ENCODE peak calls at places on chromosomes 3 and 15, in five cellular contexts. H is tibial nerve, W is AG04450, X is breast epithelium, N is heart left ventricle. I is an unnamed sample.

GRCh38 chr3:47475029-47475569 is 642 bp downstream of the SCAP start:
- DNase-seq in W (no peak), H (no peak), N (no peak), X (no peak), I (no peak)

GRCh38 chr15:90529369-90530249 is at the start of gene CRTC3:
- DNase-seq in W (no peak), X (peak; percentile 52), N (peak; percentile 75), H (no peak), I (no peak)

GRCh38 chr3:141894524-141895176 is 18.2 kb downstream of the ATP1B3 start:
- DNase-seq in N (no peak), X (no peak), W (peak; percentile 63), H (no peak), I (no peak)

GRCh38 chr3:158713094-158713499 is 19.2 kb downstream of the RARRES1 start:
- DNase-seq in N (no peak), X (no peak), H (peak; percentile 38), W (no peak), I (no peak)

GRCh38 chr15:101206173-101206572 is 45.7 kb downstream of the CHSY1 start:
- DNase-seq in N (no peak), X (no peak), H (no peak), W (no peak), I (no peak)

GRCh38 chr3:55675478-55675877 is 188.4 kb upstream of the WNT5A start:
- DNase-seq in X (no peak), N (no peak), W (no peak), H (no peak), I (no peak)

GRCh38 chr3:2420919-2421318 is 322.3 kb downstream of the CNTN4 start:
- DNase-seq in W (no peak), H (no peak), N (no peak), X (no peak), I (no peak)

GRCh38 chr15:29652595-29652994 is 169.7 kb downstream of the TJP1 start:
- DNase-seq in H (no peak), X (no peak), W (no peak), N (no peak), I (no peak)

GRCh38 chr3:185824051-185824466 is 783 bp downstream of the IGF2BP2 start:
- DNase-seq in N (peak; percentile 27), X (no peak), H (no peak), W (no peak), I (no peak)

GRCh38 chr15:70264014-70264492 is 166.3 kb upstream of the TLE3 start:
- DNase-seq in W (no peak), H (no peak), X (no peak), N (peak; percentile 29), I (no peak)

GRCh38 chr15:68113273-68113672 is 59.2 kb downstream of the PIAS1 start:
- DNase-seq in H (no peak), W (no peak), X (no peak), N (no peak), I (no peak)

GRCh38 chr3:155196131-155197075 is 97.1 kb downstream of the STRIT1 start:
- DNase-seq in X (no peak), H (no peak), N (no peak), W (no peak), I (no peak)

GRCh38 chr3:10379161-10379560 is 58.2 kb upstream of the SEC13 start:
- DNase-seq in X (no peak), N (no peak), H (no peak), W (no peak), I (no peak)

GRCh38 chr15:51756482-51756881 is 5.1 kb downstream of the TMOD2 start:
- DNase-seq in H (no peak), W (no peak), N (no peak), X (no peak), I (no peak)

GRCh38 chr3:53261712-53262111 is 5.9 kb upstream of the TKT start:
- DNase-seq in W (no peak), N (no peak), H (no peak), X (no peak), I (no peak)
- TF ChIP-seq CTCF in W (no peak), N (no peak), H (no peak), X (no peak), I (no peak)

GRCh38 chr3:188962253-188963247 is 209.2 kb upstream of the TPRG1 start:
- DNase-seq in X (no peak), N (no peak), W (no peak), H (no peak), I (no peak)
- H3K4me3 ChIP-seq in X (no peak overlapping the region), N (no peak overlapping the region), W (no peak overlapping the region), H (no peak overlapping the region), I (no peak overlapping the region)

GRCh38 chr3:147945968-147946519 is 536.9 kb downstream of the ZIC1 start:
- DNase-seq in N (peak; percentile 20), X (no peak), H (peak; percentile 48), W (peak; percentile 88), I (no peak)
- TF ChIP-seq CTCF in N (peak; percentile 57), X (no peak), H (peak; percentile 40), W (peak; percentile 90), I (peak; percentile 32)

DNA sequence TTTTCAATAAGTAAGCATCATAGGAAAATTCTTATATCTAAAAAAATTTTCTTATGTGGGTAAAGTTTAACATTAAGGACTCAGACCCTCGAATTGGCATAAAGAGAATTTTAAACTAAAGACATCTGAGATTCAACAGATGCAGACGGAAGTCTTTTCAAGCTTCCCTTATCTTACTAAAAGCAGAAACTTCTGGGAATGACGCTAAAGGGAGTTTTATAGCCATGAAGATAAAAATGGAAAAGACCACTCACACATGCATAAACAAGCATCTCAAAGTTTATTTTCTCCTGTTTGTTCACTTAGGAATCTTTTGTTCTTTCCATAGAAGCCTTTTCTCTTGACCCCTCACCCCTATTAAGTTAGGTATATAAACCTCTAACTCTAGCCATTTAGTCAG is 43.9 kb upstream of the P2RY1 start:
- DNase-seq in H (no peak), N (no peak), X (no peak), W (no peak), I (no peak)
- H3K4me3 ChIP-seq in H (no peak overlapping the region), N (no peak overlapping the region), X (no peak overlapping the region), W (no peak overlapping the region), I (no peak overlapping the region)

GRCh38 chr15:48964898-48965297 is 1.2 kb upstream of the SHC4 start:
- DNase-seq in N (no peak), W (no peak), H (no peak), X (no peak), I (no peak)

GRCh38 chr15:48962662-48963523 is 826 bp downstream of the SHC4 start:
- DNase-seq in H (no peak), X (no peak), N (no peak), W (no peak), I (no peak)

GRCh38 chr15:48966595-48967301 is 3.0 kb upstream of the SHC4 start:
- DNase-seq in N (no peak), H (no peak), W (peak; percentile 78), X (no peak), I (no peak)

GRCh38 chr15:48965972-48966371 is 2.3 kb upstream of the SHC4 start:
- DNase-seq in W (no peak), H (no peak), N (no peak), X (no peak), I (no peak)

GRCh38 chr15:48963524-48964113 is at the start of gene SHC4:
- DNase-seq in W (no peak), N (peak; percentile 66), H (peak; percentile 74), X (peak; percentile 56), I (no peak)
- TF ChIP-seq CTCF in W (peak; percentile 46), N (peak; percentile 40), H (no peak), X (no peak), I (no peak)

DNA sequence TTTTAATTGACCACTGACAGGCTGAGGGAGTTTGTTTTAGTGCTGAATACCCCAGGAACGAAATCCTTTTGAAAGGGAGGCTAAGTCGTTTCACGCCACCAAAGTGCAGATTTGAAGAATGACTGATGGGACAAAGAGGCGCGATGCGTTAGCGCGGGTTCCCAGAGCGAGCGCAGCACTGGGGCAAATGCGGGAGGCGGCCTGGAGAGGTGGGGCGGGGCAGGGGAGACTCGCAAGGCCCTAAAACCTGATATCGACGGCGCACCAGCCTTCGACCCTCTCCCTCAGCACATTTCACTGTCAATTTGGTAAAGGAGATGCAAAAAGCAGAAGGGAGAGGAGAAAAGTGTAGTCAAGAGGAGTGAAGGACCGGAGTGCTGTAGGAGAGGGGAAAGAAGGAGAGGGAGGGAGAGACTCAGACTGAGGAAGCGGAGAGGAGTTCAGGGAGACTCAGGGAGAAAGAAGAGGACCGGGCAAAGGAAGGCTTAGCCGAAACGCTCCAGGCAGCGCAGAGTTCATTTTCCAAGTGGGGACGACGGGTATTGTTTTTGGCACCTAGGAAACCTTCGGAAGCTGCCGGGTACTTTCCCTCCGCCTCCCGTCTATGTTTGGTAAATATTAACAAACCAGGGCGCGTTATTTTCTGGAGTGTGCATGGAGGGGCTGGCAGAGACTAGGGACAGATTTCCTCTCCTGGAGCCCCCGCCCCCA is 3.8 kb upstream of the FOXB1 start:
- DNase-seq in N (no peak), W (no peak), H (no peak), X (no peak), I (no peak)
- H3K4me3 ChIP-seq in N (no peak overlapping the region), W (no peak overlapping the region), H (no peak overlapping the region), X (no peak overlapping the region), I (no peak overlapping the region)

GRCh38 chr3:160722331-160722730 is 33.7 kb upstream of the PPM1L start:
- DNase-seq in H (no peak), W (no peak), X (no peak), N (no peak), I (no peak)

GRCh38 chr3:160719710-160720109 is 36.3 kb upstream of the PPM1L start:
- DNase-seq in N (no peak), H (no peak), X (no peak), W (no peak), I (no peak)

GRCh38 chr3:160725326-160725725 is 30.7 kb upstream of the PPM1L start:
- DNase-seq in H (no peak), X (no peak), N (no peak), W (no peak), I (no peak)

GRCh38 chr3:160720123-160720746 is 35.8 kb upstream of the PPM1L start:
- DNase-seq in N (no peak), X (no peak), W (no peak), H (no peak), I (no peak)
- TF ChIP-seq CTCF in N (peak; percentile 10), X (no peak), W (peak; percentile 19), H (no peak), I (no peak)

DNA sequence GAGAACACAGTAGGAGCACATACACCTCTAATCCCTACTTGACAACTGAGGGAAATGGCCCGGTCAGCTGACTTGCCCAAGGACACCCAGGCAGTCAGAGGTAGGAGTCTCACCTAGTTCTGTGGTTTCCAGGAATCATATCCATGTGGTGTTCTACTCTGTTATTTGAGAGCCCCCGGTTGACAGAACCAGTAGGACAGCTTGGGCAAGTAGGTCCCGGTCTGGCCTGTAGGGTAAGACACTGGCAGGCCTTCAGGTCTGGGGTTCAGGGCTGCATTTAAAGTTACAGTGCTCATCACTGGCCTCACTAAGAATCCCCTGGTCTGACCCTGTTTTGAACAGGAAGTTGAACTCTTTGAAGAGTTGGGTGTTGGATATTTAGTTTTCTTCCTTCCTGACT is 476.1 kb downstream of the SHQ1 start:
- DNase-seq in H (no peak), N (no peak), W (no peak), X (no peak), I (no peak)
- H3K4me3 ChIP-seq in H (no peak overlapping the region), N (no peak overlapping the region), W (no peak overlapping the region), X (no peak overlapping the region), I (no peak overlapping the region)

GRCh38 chr15:60134609-60135008 is 130.5 kb downstream of the FOXB1 start:
- DNase-seq in W (no peak), X (no peak), H (no peak), N (no peak), I (no peak)
- TF ChIP-seq CTCF in W (no peak), X (no peak), H (no peak), N (peak; percentile 9), I (no peak)